ENCODE peak calls at places on chromosomes 11 and 22, in four cellular contexts. One of them, this sample, is unnamed. For H3K27me3, the result is how much of the 10 kb centered on the place peaks cover.

GRCh38 chr11:9516113-9516512 is 55.3 kb downstream of the ZNF143 start:
- DNase-seq in brain microvascular endothelial cell: no peak
- DNase-seq in H7: peak
- DNase-seq in fibroblast of lung: no peak
- DNase-seq in this sample: no peak

GRCh38 chr11:103332409-103332808 is 223.2 kb downstream of the DYNC2H1 start:
- DNase-seq in brain microvascular endothelial cell: no peak
- DNase-seq in H7: no peak
- DNase-seq in fibroblast of lung: no peak
- DNase-seq in this sample: no peak

GRCh38 chr11:101620026-101620425 is 36.2 kb upstream of the TRPC6 start:
- DNase-seq in brain microvascular endothelial cell: no peak
- DNase-seq in H7: no peak
- DNase-seq in fibroblast of lung: no peak
- DNase-seq in this sample: no peak

GRCh38 chr11:114031599-114032320 is 27.8 kb upstream of the ZBTB16 start:
- DNase-seq in brain microvascular endothelial cell: no peak
- DNase-seq in H7: no peak
- DNase-seq in fibroblast of lung: no peak
- DNase-seq in this sample: no peak

GRCh38 chr11:60809691-60810090 is 24.6 kb downstream of the MS4A10 start:
- DNase-seq in brain microvascular endothelial cell: no peak
- DNase-seq in H7: no peak
- DNase-seq in fibroblast of lung: no peak
- DNase-seq in this sample: no peak

GRCh38 chr11:132490976-132491375 is 1041.3 kb downstream of the OPCML start:
- DNase-seq in brain microvascular endothelial cell: no peak
- DNase-seq in H7: no peak
- DNase-seq in fibroblast of lung: peak
- DNase-seq in this sample: no peak

GRCh38 chr11:113113801-113114451 is 152.7 kb downstream of the NCAM1 start:
- DNase-seq in brain microvascular endothelial cell: no peak
- DNase-seq in H7: no peak
- DNase-seq in fibroblast of lung: no peak
- DNase-seq in this sample: no peak

GRCh38 chr22:47011131-47011854 is 248.8 kb downstream of the TBC1D22A start:
- DNase-seq in brain microvascular endothelial cell: no peak
- DNase-seq in H7: peak
- DNase-seq in fibroblast of lung: no peak
- DNase-seq in this sample: no peak

GRCh38 chr22:35299217-35299716 is 427 bp upstream of the TOM1 start:
- DNase-seq in brain microvascular endothelial cell: no peak
- DNase-seq in H7: no peak
- DNase-seq in fibroblast of lung: peak
- DNase-seq in this sample: no peak

GRCh38 chr11:72578051-72578450 is 96.2 kb downstream of the PDE2A start:
- DNase-seq in brain microvascular endothelial cell: no peak
- DNase-seq in H7: peak
- DNase-seq in fibroblast of lung: no peak
- DNase-seq in this sample: peak

GRCh38 chr22:31496735-31497146 is 405 bp downstream of the SFI1 start:
- DNase-seq in brain microvascular endothelial cell: peak
- DNase-seq in H7: no peak
- DNase-seq in fibroblast of lung: no peak
- DNase-seq in this sample: no peak

GRCh38 chr11:587978-588380 is 11.7 kb downstream of the PHRF1 start:
- DNase-seq in brain microvascular endothelial cell: peak
- DNase-seq in H7: no peak
- DNase-seq in fibroblast of lung: peak
- DNase-seq in this sample: peak

GRCh38 chr11:77821349-77821851 is 456 bp downstream of the AAMDC start:
- DNase-seq in brain microvascular endothelial cell: peak
- DNase-seq in H7: peak
- DNase-seq in fibroblast of lung: peak
- DNase-seq in this sample: no peak

GRCh38 chr11:65643971-65644370 is 6.1 kb downstream of the SIPA1 start:
- DNase-seq in brain microvascular endothelial cell: no peak
- DNase-seq in H7: peak
- DNase-seq in fibroblast of lung: peak
- DNase-seq in this sample: no peak

GRCh38 chr11:116691779-116692178 is 81.0 kb downstream of the BUD13 start:
- DNase-seq in brain microvascular endothelial cell: peak
- DNase-seq in H7: peak
- DNase-seq in fibroblast of lung: no peak
- DNase-seq in this sample: peak

GRCh38 chr22:20237480-20238440 is 30.4 kb downstream of the RTN4R start:
- DNase-seq in brain microvascular endothelial cell: no peak
- DNase-seq in H7: no peak
- DNase-seq in fibroblast of lung: no peak
- DNase-seq in this sample: peak

GRCh38 chr11:19441288-19441687 is 200.5 kb upstream of the E2F8 start:
- DNase-seq in brain microvascular endothelial cell: no peak
- DNase-seq in H7: no peak
- DNase-seq in fibroblast of lung: no peak
- DNase-seq in this sample: no peak

GRCh38 chr11:2592559-2593392 is 107.0 kb downstream of the KCNQ1OT1 start:
- DNase-seq in brain microvascular endothelial cell: no peak
- DNase-seq in H7: peak
- DNase-seq in fibroblast of lung: no peak
- DNase-seq in this sample: no peak

GRCh38 chr22:45656577-45656976 is 15.1 kb upstream of the ATXN10 start:
- DNase-seq in brain microvascular endothelial cell: no peak
- DNase-seq in H7: no peak
- DNase-seq in fibroblast of lung: no peak
- DNase-seq in this sample: no peak

GRCh38 chr11:65431452-65432132 is 9.0 kb downstream of the NEAT1 start:
- DNase-seq in brain microvascular endothelial cell: no peak
- DNase-seq in H7: no peak
- DNase-seq in fibroblast of lung: peak
- DNase-seq in this sample: no peak

GRCh38 chr11:10455637-10456487 is 798 bp downstream of the AMPD3 start:
- DNase-seq in brain microvascular endothelial cell: peak
- DNase-seq in H7: peak
- DNase-seq in fibroblast of lung: peak
- DNase-seq in this sample: peak

GRCh38 chr11:93849751-93850584 is 450 bp downstream of the VSTM5 start:
- DNase-seq in brain microvascular endothelial cell: no peak
- DNase-seq in H7: peak
- DNase-seq in fibroblast of lung: peak
- DNase-seq in this sample: no peak

GRCh38 chr11:13110929-13111812 is 102.1 kb downstream of the RASSF10 start:
- DNase-seq in brain microvascular endothelial cell: peak
- DNase-seq in H7: no peak
- DNase-seq in fibroblast of lung: peak
- DNase-seq in this sample: no peak

GRCh38 chr11:94469416-94469815 is 24.2 kb downstream of the MRE11 start:
- DNase-seq in brain microvascular endothelial cell: no peak
- DNase-seq in H7: no peak
- DNase-seq in fibroblast of lung: no peak
- DNase-seq in this sample: no peak

GRCh38 chr11:73268671-73269271 is 3.4 kb upstream of the P2RY6 start:
- DNase-seq in brain microvascular endothelial cell: no peak
- DNase-seq in H7: peak
- DNase-seq in fibroblast of lung: no peak
- DNase-seq in this sample: no peak

GRCh38 chr22:23376256-23376655 is 195.9 kb downstream of the BCR start:
- DNase-seq in brain microvascular endothelial cell: no peak
- DNase-seq in H7: peak
- DNase-seq in fibroblast of lung: no peak
- DNase-seq in this sample: no peak

GRCh38 chr11:74566386-74566960 is 25.9 kb upstream of the POLD3 start:
- DNase-seq in brain microvascular endothelial cell: no peak
- DNase-seq in H7: no peak
- DNase-seq in fibroblast of lung: no peak
- DNase-seq in this sample: no peak

GRCh38 chr22:39241632-39242388 is 3.0 kb downstream of the PDGFB start:
- DNase-seq in brain microvascular endothelial cell: no peak
- DNase-seq in H7: peak
- DNase-seq in fibroblast of lung: no peak
- DNase-seq in this sample: peak

GRCh38 chr11:92225563-92226308 is 1.1 kb downstream of the FAT3 start:
- DNase-seq in brain microvascular endothelial cell: no peak
- DNase-seq in H7: peak
- DNase-seq in fibroblast of lung: no peak
- DNase-seq in this sample: no peak

GRCh38 chr11:92222701-92223100 is 1.9 kb upstream of the FAT3 start:
- DNase-seq in brain microvascular endothelial cell: no peak
- DNase-seq in H7: peak
- DNase-seq in fibroblast of lung: no peak
- DNase-seq in this sample: no peak

GRCh38 chr11:92226331-92227232 is 2.0 kb downstream of the FAT3 start:
- DNase-seq in brain microvascular endothelial cell: no peak
- DNase-seq in H7: peak
- DNase-seq in fibroblast of lung: peak
- DNase-seq in this sample: no peak

GRCh38 chr11:92225206-92225562 is 566 bp downstream of the FAT3 start:
- DNase-seq in brain microvascular endothelial cell: no peak
- DNase-seq in H7: peak
- DNase-seq in fibroblast of lung: no peak
- DNase-seq in this sample: no peak

DNA sequence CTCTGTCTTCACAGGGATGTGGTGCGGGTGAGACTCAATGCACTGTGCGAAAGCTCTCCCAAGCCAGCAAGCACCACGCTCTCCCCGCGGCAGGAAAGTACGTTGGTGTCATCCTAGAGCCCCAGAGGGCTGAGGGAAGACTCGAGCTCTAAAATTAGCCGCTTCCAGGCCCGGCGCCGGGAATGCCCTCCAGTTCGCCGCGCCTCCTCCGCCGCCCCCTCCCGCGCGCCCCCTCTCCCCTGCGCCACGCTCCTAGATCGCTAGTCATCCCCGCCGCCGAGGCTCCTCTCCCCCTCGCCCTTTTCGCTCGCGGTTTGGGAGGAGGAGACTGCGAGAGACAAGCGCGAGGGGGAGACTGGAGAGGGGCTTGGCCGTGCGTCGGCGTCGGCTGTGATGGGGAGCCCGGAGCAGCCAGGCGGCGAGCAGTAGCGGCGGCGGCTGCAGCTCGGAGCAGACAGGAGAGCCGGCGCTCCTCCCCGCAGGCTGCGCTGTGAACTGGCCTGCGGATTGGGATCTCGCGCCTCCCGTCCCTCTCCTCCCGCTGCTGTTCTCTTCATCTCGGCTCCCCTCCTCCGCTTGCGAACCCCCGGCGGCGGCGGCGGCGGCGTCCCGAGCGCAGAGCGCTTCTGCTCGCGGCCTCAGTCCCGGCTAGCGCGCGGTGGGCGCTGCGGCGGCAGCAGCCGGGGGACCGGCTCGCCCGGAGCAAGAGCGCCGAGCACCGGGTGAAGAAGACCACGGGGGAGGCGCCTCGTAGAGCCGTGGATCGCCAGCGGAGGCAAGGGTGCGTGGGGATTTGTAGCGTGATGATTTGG is at the start of gene FAT3:
- DNase-seq in brain microvascular endothelial cell: peak
- DNase-seq in H7: peak
- DNase-seq in fibroblast of lung: peak
- DNase-seq in this sample: no peak
- H3K27me3 ChIP-seq in brain microvascular endothelial cell: under half
- H3K27me3 ChIP-seq in H7: under half
- H3K27me3 ChIP-seq in fibroblast of lung: under half
- H3K27me3 ChIP-seq in this sample: under half

DNA sequence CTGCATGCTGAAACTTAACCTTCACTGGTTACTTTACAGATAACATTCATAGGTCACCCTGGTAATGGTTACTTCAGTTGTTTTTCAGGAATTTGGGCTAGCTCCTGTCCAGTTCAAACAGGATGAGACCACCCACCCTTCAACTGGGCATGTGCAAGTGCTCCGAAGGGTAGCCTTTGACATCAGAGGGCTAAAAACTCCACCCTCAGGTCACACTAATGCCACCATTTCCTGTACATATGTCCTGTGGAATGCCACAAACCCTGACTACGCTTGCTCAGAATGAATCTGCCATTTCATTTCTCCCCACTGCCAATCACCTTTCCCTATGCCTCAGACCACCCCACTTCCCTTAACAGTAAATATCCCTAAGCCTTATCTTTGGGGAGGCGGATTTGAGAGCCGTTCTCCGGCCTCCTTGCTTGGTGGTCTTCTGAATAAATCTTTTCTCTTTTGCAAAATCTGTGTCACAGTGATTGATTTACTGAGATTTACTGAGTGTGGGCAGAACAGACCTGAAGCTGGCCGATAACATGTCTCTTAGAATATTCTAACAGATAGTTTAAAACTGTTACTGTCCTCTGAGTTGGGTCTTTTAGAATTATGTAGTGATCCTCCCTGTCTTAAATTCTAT is 25.4 kb upstream of the FXYD2 start:
- DNase-seq in brain microvascular endothelial cell: no peak
- DNase-seq in H7: no peak
- DNase-seq in fibroblast of lung: no peak
- DNase-seq in this sample: no peak
- H3K27me3 ChIP-seq in brain microvascular endothelial cell: under half
- H3K27me3 ChIP-seq in H7: under half
- H3K27me3 ChIP-seq in fibroblast of lung: under half
- H3K27me3 ChIP-seq in this sample: under half

DNA sequence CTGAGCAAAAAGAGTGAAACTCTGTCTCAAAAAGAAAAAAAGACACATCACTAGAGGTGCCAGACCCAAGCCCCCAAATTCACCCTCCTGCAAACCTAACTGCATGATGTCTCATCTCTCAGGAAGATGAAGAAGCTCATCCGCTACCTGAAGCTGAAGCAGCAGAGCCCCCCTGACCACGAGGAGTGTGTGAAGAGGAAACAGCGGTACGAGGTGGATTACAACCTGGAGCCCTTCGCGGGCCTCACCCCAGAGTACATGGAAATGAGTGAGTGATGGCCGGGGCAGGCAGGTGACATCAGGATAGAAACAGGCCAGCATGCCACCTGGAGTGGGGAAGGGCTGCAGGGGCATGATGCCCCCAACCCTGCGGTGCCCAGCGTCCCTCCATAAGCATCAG is 36.0 kb upstream of the FADD start:
- DNase-seq in brain microvascular endothelial cell: no peak
- DNase-seq in H7: no peak
- DNase-seq in fibroblast of lung: no peak
- DNase-seq in this sample: no peak
- H3K27me3 ChIP-seq in brain microvascular endothelial cell: under half
- H3K27me3 ChIP-seq in H7: under half
- H3K27me3 ChIP-seq in fibroblast of lung: under half
- H3K27me3 ChIP-seq in this sample: under half

DNA sequence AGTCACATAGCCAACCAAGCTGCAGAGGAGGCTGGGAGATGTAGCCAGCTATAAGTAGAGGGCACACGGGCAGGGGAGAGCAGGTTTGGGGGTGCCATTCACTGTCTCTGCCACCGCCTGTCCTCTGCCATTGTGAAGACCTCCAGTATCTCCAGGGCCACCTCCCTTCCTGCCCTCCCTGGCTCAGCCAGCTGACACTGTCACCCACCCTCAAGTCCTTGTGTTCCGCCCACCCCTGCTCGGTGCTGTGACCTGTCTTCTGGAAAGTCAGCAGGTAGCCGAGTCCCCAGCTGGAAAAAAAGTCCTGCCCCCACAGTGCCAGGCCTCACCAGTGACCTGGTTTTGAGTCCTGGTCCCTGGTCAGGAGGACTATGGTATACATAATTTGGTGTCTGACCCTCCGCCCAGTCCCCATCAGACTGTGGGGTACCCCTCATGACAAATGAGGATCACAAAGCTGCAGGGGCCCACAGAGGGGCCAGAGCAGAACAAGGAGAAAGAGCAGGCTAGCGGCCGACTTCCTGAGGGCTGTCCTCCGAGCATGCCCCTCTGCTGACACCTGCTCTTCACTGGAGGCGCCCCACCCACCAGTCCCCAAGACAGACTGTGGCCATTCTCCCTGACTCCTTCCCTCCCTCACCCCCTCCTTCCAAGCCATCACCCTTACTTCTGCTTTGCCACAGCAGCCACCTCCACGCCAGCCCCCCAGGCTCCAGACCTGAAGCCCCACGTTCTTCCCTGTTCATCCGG is 7.1 kb upstream of the IL2RB start:
- DNase-seq in brain microvascular endothelial cell: no peak
- DNase-seq in H7: no peak
- DNase-seq in fibroblast of lung: no peak
- DNase-seq in this sample: no peak
- H3K27me3 ChIP-seq in brain microvascular endothelial cell: under half
- H3K27me3 ChIP-seq in H7: under half
- H3K27me3 ChIP-seq in fibroblast of lung: under half
- H3K27me3 ChIP-seq in this sample: under half

This sample was measured in CD8-positive, alpha-beta memory T cell.